ENCODE peak calls at places on chromosome 14, in four cellular contexts. B, F, O and N are unnamed samples.

GRCh38 chr14:100979780-100980179 is 76.3 kb upstream of the RTL1 start:
- DNase-seq in B (peak), F (no peak), O (no peak), N (no peak)

GRCh38 chr14:33786091-33786825 is 164.6 kb downstream of the EGLN3 start:
- DNase-seq in B (no peak), F (no peak), O (no peak), N (no peak)

GRCh38 chr14:75259510-75259855 is 19.1 kb upstream of the FOS start:
- DNase-seq in F (peak), O (no peak), B (peak), N (peak)

GRCh38 chr14:28361486-28361885 is 405.1 kb upstream of the FOXG1 start:
- DNase-seq in B (no peak), F (no peak), O (no peak), N (no peak)

GRCh38 chr14:89349196-89350008 is 67.6 kb downstream of the FOXN3 start:
- DNase-seq in B (no peak), F (peak), O (no peak), N (peak)

GRCh38 chr14:104582649-104583048 is 3.1 kb downstream of the C14orf180 start:
- DNase-seq in F (peak), B (no peak), O (no peak), N (peak)

GRCh38 chr14:87014854-87015253 is 978.1 kb downstream of the GALC start:
- DNase-seq in B (no peak), F (no peak), O (no peak), N (no peak)

GRCh38 chr14:85867450-85867849 is 337.5 kb downstream of the FLRT2 start:
- DNase-seq in O (no peak), B (no peak), F (no peak), N (no peak)

GRCh38 chr14:65411656-65412188 is 808 bp upstream of the FUT8 start:
- DNase-seq in B (peak), F (peak), O (peak), N (peak)

GRCh38 chr14:57692671-57693070 is 173.2 kb downstream of the SLC35F4 start:
- DNase-seq in F (peak), O (no peak), B (peak), N (peak)

GRCh38 chr14:34662558-34663088 is 32.7 kb upstream of the SNX6 start:
- DNase-seq in F (no peak), O (no peak), B (no peak), N (no peak)

GRCh38 chr14:94768521-94769412 is 1.1 kb downstream of the GSC start:
- DNase-seq in B (peak), O (no peak), F (no peak), N (no peak)

GRCh38 chr14:100109594-100109955 is 44.4 kb downstream of the EVL start:
- DNase-seq in F (no peak), O (no peak), B (no peak), N (no peak)

GRCh38 chr14:52086755-52087154 is 17.9 kb upstream of the NID2 start:
- DNase-seq in O (no peak), F (no peak), B (no peak), N (no peak)

GRCh38 chr14:59182641-59183040 is 5.8 kb upstream of the DAAM1 start:
- DNase-seq in B (no peak), O (no peak), F (peak), N (no peak)